ENCODE peak calls at places on chromosomes 5 and 9, in eight cellular contexts. One of them, this sample, is unnamed.

GRCh38 chr5:32504923-32505596 is 60.5 kb upstream of the ZFR start:
- DNase-seq in IMR-90: peak
- DNase-seq in sigmoid colon: peak
- DNase-seq in left ventricle myocardium inferior: peak
- DNase-seq in foreskin fibroblast: peak
- DNase-seq in HL-60: peak
- DNase-seq in AG04450: peak
- DNase-seq in body of pancreas: peak
- DNase-seq in this sample: no peak

GRCh38 chr9:7591501-7591900 is 208.1 kb downstream of the DMAC1 start:
- DNase-seq in IMR-90: no peak
- DNase-seq in sigmoid colon: no peak
- DNase-seq in left ventricle myocardium inferior: no peak
- DNase-seq in foreskin fibroblast: no peak
- DNase-seq in HL-60: no peak
- DNase-seq in AG04450: no peak
- DNase-seq in body of pancreas: no peak
- DNase-seq in this sample: no peak

GRCh38 chr5:73448072-73448432 is 525 bp downstream of the FOXD1 start:
- DNase-seq in IMR-90: no peak
- DNase-seq in sigmoid colon: no peak
- DNase-seq in left ventricle myocardium inferior: no peak
- DNase-seq in foreskin fibroblast: no peak
- DNase-seq in HL-60: no peak
- DNase-seq in AG04450: no peak
- DNase-seq in body of pancreas: no peak
- DNase-seq in this sample: no peak

GRCh38 chr5:68683632-68684035 is 410.2 kb upstream of the SLC30A5 start:
- DNase-seq in IMR-90: peak
- DNase-seq in sigmoid colon: no peak
- DNase-seq in left ventricle myocardium inferior: no peak
- DNase-seq in foreskin fibroblast: peak
- DNase-seq in HL-60: no peak
- DNase-seq in AG04450: peak
- DNase-seq in body of pancreas: peak
- DNase-seq in this sample: no peak

GRCh38 chr9:132671620-132672412 is 1.6 kb downstream of the GTF3C4 start:
- DNase-seq in IMR-90: peak
- DNase-seq in sigmoid colon: no peak
- DNase-seq in left ventricle myocardium inferior: no peak
- DNase-seq in foreskin fibroblast: peak
- DNase-seq in HL-60: no peak
- DNase-seq in AG04450: no peak
- DNase-seq in body of pancreas: no peak
- DNase-seq in this sample: no peak

GRCh38 chr9:81083821-81084512 is 605.4 kb downstream of the TLE1 start:
- DNase-seq in IMR-90: peak
- DNase-seq in sigmoid colon: no peak
- DNase-seq in left ventricle myocardium inferior: no peak
- DNase-seq in foreskin fibroblast: peak
- DNase-seq in HL-60: no peak
- DNase-seq in AG04450: no peak
- DNase-seq in body of pancreas: no peak
- DNase-seq in this sample: no peak

GRCh38 chr5:79206541-79206940 is 29.4 kb upstream of the JMY start:
- DNase-seq in IMR-90: no peak
- DNase-seq in sigmoid colon: no peak
- DNase-seq in left ventricle myocardium inferior: no peak
- DNase-seq in foreskin fibroblast: no peak
- DNase-seq in HL-60: no peak
- DNase-seq in AG04450: no peak
- DNase-seq in body of pancreas: no peak
- DNase-seq in this sample: no peak

GRCh38 chr5:132500244-132500930 is 9.8 kb upstream of the IRF1 start:
- DNase-seq in IMR-90: no peak
- DNase-seq in sigmoid colon: no peak
- DNase-seq in left ventricle myocardium inferior: peak
- DNase-seq in foreskin fibroblast: no peak
- DNase-seq in HL-60: no peak
- DNase-seq in AG04450: no peak
- DNase-seq in body of pancreas: no peak
- DNase-seq in this sample: no peak

GRCh38 chr9:89022071-89022721 is 30.9 kb downstream of the S1PR3 start:
- DNase-seq in IMR-90: peak
- DNase-seq in sigmoid colon: no peak
- DNase-seq in left ventricle myocardium inferior: no peak
- DNase-seq in foreskin fibroblast: no peak
- DNase-seq in HL-60: no peak
- DNase-seq in AG04450: no peak
- DNase-seq in body of pancreas: peak
- DNase-seq in this sample: peak

GRCh38 chr5:6766558-6767191 is 53.4 kb downstream of the TENT4A start:
- DNase-seq in IMR-90: peak
- DNase-seq in sigmoid colon: peak
- DNase-seq in left ventricle myocardium inferior: peak
- DNase-seq in foreskin fibroblast: peak
- DNase-seq in HL-60: peak
- DNase-seq in AG04450: no peak
- DNase-seq in body of pancreas: peak
- DNase-seq in this sample: peak

GRCh38 chr9:4090491-4090890 is 209.4 kb downstream of the GLIS3 start:
- DNase-seq in IMR-90: no peak
- DNase-seq in sigmoid colon: no peak
- DNase-seq in left ventricle myocardium inferior: no peak
- DNase-seq in foreskin fibroblast: no peak
- DNase-seq in HL-60: no peak
- DNase-seq in AG04450: no peak
- DNase-seq in body of pancreas: no peak
- DNase-seq in this sample: no peak

GRCh38 chr9:19036611-19037010 is 3.6 kb upstream of the SAXO1 start:
- DNase-seq in IMR-90: no peak
- DNase-seq in sigmoid colon: no peak
- DNase-seq in left ventricle myocardium inferior: no peak
- DNase-seq in foreskin fibroblast: no peak
- DNase-seq in HL-60: no peak
- DNase-seq in AG04450: no peak
- DNase-seq in body of pancreas: no peak
- DNase-seq in this sample: no peak

GRCh38 chr5:2190549-2190948 is 307.8 kb upstream of the IRX4 start:
- DNase-seq in IMR-90: no peak
- DNase-seq in sigmoid colon: no peak
- DNase-seq in left ventricle myocardium inferior: no peak
- DNase-seq in foreskin fibroblast: no peak
- DNase-seq in HL-60: no peak
- DNase-seq in AG04450: no peak
- DNase-seq in body of pancreas: no peak
- DNase-seq in this sample: no peak

GRCh38 chr9:109497193-109498165 is 628 bp downstream of the PTPN3 start:
- DNase-seq in IMR-90: no peak
- DNase-seq in sigmoid colon: no peak
- DNase-seq in left ventricle myocardium inferior: no peak
- DNase-seq in foreskin fibroblast: peak
- DNase-seq in HL-60: no peak
- DNase-seq in AG04450: no peak
- DNase-seq in body of pancreas: peak
- DNase-seq in this sample: peak

GRCh38 chr5:33827885-33828284 is 63.9 kb downstream of the ADAMTS12 start:
- DNase-seq in IMR-90: no peak
- DNase-seq in sigmoid colon: no peak
- DNase-seq in left ventricle myocardium inferior: no peak
- DNase-seq in foreskin fibroblast: peak
- DNase-seq in HL-60: no peak
- DNase-seq in AG04450: no peak
- DNase-seq in body of pancreas: no peak
- DNase-seq in this sample: no peak

GRCh38 chr5:53478411-53479044 is 1.9 kb upstream of the FST start:
- DNase-seq in IMR-90: peak
- DNase-seq in sigmoid colon: no peak
- DNase-seq in left ventricle myocardium inferior: peak
- DNase-seq in foreskin fibroblast: peak
- DNase-seq in HL-60: peak
- DNase-seq in AG04450: no peak
- DNase-seq in body of pancreas: peak
- DNase-seq in this sample: no peak

DNA sequence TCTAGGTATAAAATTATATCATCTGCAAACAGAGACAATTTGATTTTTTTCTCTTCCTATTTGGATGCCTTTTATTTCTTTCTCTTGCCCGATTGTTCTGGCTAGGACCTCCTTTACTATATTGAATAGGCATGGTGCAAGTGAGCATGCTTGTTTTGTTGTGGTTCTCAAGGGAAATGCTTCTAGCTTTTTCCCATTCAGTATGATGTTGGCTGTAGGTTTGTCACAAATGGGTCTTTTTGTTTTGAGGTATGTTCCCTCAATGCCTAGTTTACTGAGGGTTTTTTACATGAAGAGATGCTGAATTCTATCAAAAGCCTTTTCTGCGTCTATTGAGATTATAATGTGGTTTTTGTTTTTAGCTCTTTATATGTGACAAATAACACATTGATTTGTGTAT is 198.2 kb upstream of the GHR start:
- DNase-seq in IMR-90: no peak
- DNase-seq in sigmoid colon: no peak
- DNase-seq in left ventricle myocardium inferior: no peak
- DNase-seq in foreskin fibroblast: no peak
- DNase-seq in HL-60: no peak
- DNase-seq in AG04450: no peak
- DNase-seq in body of pancreas: no peak
- DNase-seq in this sample: no peak
- TF ChIP-seq CTCF in IMR-90: no peak
- TF ChIP-seq CTCF in sigmoid colon: no peak
- TF ChIP-seq CTCF in left ventricle myocardium inferior: no peak
- TF ChIP-seq CTCF in foreskin fibroblast: no peak
- TF ChIP-seq CTCF in HL-60: no peak
- TF ChIP-seq CTCF in AG04450: no peak
- TF ChIP-seq CTCF in body of pancreas: no peak
- TF ChIP-seq CTCF in this sample: no peak

DNA sequence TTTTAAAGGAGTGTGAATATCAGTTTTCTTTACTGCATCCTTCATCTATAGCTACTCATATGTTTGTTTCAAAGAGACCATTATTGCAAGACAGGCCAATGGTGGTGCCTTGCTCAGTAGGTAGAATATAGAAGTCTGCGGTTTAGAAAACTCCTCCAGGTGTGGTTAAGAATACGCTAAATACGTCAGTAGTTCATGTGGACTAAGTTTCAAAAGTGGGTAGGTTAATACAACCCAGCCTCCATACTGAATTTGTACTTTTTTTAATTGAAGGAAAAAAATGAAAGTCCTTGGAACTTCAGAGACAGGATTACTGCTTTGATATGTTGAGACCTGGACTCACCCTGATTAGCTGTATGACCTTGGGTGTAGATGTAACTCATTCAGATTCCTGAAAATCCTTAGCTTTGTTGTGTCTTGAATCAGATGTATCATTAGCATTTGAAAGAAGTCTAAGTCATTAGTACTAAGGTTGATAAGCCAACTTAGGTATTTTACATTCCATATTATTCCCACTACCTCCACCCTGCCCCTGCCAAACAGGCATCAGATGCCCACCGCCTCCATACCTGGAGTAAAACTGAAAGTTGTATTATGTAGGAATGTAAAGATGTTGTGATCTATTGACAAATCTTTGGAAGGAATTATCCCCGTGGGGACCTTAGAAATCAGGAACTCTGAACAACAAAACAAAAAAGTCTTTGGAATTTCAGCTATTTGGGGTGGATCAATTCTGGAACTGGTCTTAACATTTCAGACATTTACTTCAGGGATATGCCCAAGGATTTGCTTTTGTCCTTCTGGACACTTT is 6.1 kb downstream of the BASP1 start:
- DNase-seq in IMR-90: no peak
- DNase-seq in sigmoid colon: no peak
- DNase-seq in left ventricle myocardium inferior: no peak
- DNase-seq in foreskin fibroblast: no peak
- DNase-seq in HL-60: no peak
- DNase-seq in AG04450: no peak
- DNase-seq in body of pancreas: no peak
- DNase-seq in this sample: no peak
- H3K4me3 ChIP-seq in IMR-90: no peak
- H3K4me3 ChIP-seq in sigmoid colon: no peak
- H3K4me3 ChIP-seq in left ventricle myocardium inferior: no peak
- H3K4me3 ChIP-seq in foreskin fibroblast: no peak
- H3K4me3 ChIP-seq in HL-60: no peak
- H3K4me3 ChIP-seq in AG04450: no peak
- H3K4me3 ChIP-seq in body of pancreas: no peak
- H3K4me3 ChIP-seq in this sample: no peak

GRCh38 chr5:82748688-82749091 is 328.5 kb downstream of the TMEM167A start:
- DNase-seq in IMR-90: no peak
- DNase-seq in sigmoid colon: no peak
- DNase-seq in left ventricle myocardium inferior: no peak
- DNase-seq in foreskin fibroblast: no peak
- DNase-seq in HL-60: no peak
- DNase-seq in AG04450: no peak
- DNase-seq in body of pancreas: no peak
- DNase-seq in this sample: no peak

GRCh38 chr5:82754347-82754746 is 322.8 kb downstream of the TMEM167A start:
- DNase-seq in IMR-90: no peak
- DNase-seq in sigmoid colon: no peak
- DNase-seq in left ventricle myocardium inferior: no peak
- DNase-seq in foreskin fibroblast: no peak
- DNase-seq in HL-60: no peak
- DNase-seq in AG04450: no peak
- DNase-seq in body of pancreas: no peak
- DNase-seq in this sample: peak

GRCh38 chr5:82753374-82753773 is 323.8 kb downstream of the TMEM167A start:
- DNase-seq in IMR-90: no peak
- DNase-seq in sigmoid colon: no peak
- DNase-seq in left ventricle myocardium inferior: no peak
- DNase-seq in foreskin fibroblast: no peak
- DNase-seq in HL-60: no peak
- DNase-seq in AG04450: no peak
- DNase-seq in body of pancreas: no peak
- DNase-seq in this sample: no peak

GRCh38 chr5:82745016-82745415 is 332.2 kb downstream of the TMEM167A start:
- DNase-seq in IMR-90: no peak
- DNase-seq in sigmoid colon: no peak
- DNase-seq in left ventricle myocardium inferior: no peak
- DNase-seq in foreskin fibroblast: no peak
- DNase-seq in HL-60: no peak
- DNase-seq in AG04450: no peak
- DNase-seq in body of pancreas: no peak
- DNase-seq in this sample: no peak

DNA sequence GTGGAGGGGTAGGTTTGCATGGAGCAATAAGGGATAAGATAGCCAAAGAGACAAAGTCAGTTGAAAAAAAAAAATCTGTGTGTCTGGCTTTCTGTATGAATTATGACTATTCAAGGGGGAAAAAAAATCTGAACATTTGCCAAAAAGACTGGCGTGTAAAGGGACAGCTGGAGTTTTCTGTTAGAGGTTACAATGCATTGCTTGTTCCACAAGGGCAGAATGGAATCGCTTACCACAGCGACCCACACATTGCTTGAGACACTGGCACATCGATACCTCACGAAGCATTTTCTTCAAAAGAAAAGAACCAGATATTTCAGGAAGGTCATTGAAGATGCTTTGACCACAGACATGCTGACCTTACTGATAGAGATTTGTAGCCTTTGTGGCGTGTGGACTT is 327.7 kb downstream of the TMEM167A start:
- DNase-seq in IMR-90: no peak
- DNase-seq in sigmoid colon: no peak
- DNase-seq in left ventricle myocardium inferior: no peak
- DNase-seq in foreskin fibroblast: peak
- DNase-seq in HL-60: no peak
- DNase-seq in AG04450: no peak
- DNase-seq in body of pancreas: no peak
- DNase-seq in this sample: no peak
- TF ChIP-seq CTCF in IMR-90: no peak
- TF ChIP-seq CTCF in sigmoid colon: no peak
- TF ChIP-seq CTCF in left ventricle myocardium inferior: no peak
- TF ChIP-seq CTCF in foreskin fibroblast: no peak
- TF ChIP-seq CTCF in HL-60: no peak
- TF ChIP-seq CTCF in AG04450: no peak
- TF ChIP-seq CTCF in body of pancreas: no peak
- TF ChIP-seq CTCF in this sample: no peak

GRCh38 chr9:32344551-32345182 is 39.8 kb upstream of the ACO1 start:
- DNase-seq in IMR-90: peak
- DNase-seq in sigmoid colon: no peak
- DNase-seq in left ventricle myocardium inferior: no peak
- DNase-seq in foreskin fibroblast: peak
- DNase-seq in HL-60: no peak
- DNase-seq in AG04450: no peak
- DNase-seq in body of pancreas: no peak
- DNase-seq in this sample: no peak
- H3K4me3 ChIP-seq in IMR-90: peak
- H3K4me3 ChIP-seq in sigmoid colon: no peak
- H3K4me3 ChIP-seq in left ventricle myocardium inferior: no peak
- H3K4me3 ChIP-seq in foreskin fibroblast: no peak
- H3K4me3 ChIP-seq in HL-60: no peak
- H3K4me3 ChIP-seq in AG04450: peak
- H3K4me3 ChIP-seq in body of pancreas: no peak
- H3K4me3 ChIP-seq in this sample: no peak